ENCODE peak calls at places on chromosomes 13 and 19, in nine cellular contexts. A is mucosa of descending colon; Q is pancreas; X is bronchial epithelial cell; F is GM23338; Z is heart right ventricle; O is breast epithelium; K is CD8-positive, alpha-beta memory T cell; W is brain microvascular endothelial cell. C is an unnamed sample.

GRCh38 chr19:43470288-43470687 is 4.9 kb upstream of the LYPD3 start:
- DNase-seq in A (no peak), F (peak; percentile 29), Q (no peak), O (no peak), X (peak; percentile 62), W (peak; percentile 32), Z (no peak), K (no peak), C (peak; percentile 22)

GRCh38 chr13:105908581-105908980 is 626.9 kb downstream of the EFNB2 start:
- DNase-seq in Q (no peak), O (no peak), X (no peak), Z (no peak), F (no peak), W (peak; percentile 30), A (no peak), K (no peak), C (peak; percentile 32)

GRCh38 chr13:40024578-40024952 is 369.1 kb downstream of the COG6 start:
- DNase-seq in Q (no peak), X (no peak), K (no peak), W (no peak), Z (no peak), A (no peak), F (no peak), O (no peak), C (no peak)

GRCh38 chr13:32381539-32381938 is 46.4 kb downstream of the N4BP2L1 start:
- DNase-seq in Z (no peak), K (no peak), O (no peak), X (peak; percentile 39), W (peak; percentile 14), Q (no peak), A (peak; percentile 53), F (peak; percentile 76), C (peak; percentile 47)

GRCh38 chr19:40256511-40256910 is 28.6 kb downstream of the AKT2 start:
- DNase-seq in Q (no peak), O (no peak), X (no peak), F (no peak), K (no peak), W (no peak), A (no peak), Z (no peak), C (no peak)

GRCh38 chr19:46211201-46211881 is 18.2 kb upstream of the IGFL1 start:
- DNase-seq in F (peak; percentile 89), Z (no peak), X (peak; percentile 89), Q (peak; percentile 46), W (no peak), K (no peak), A (no peak), O (peak; percentile 72), C (peak; percentile 12)

GRCh38 chr13:30431269-30431950 is 9.1 kb downstream of the UBE2L5 start:
- DNase-seq in Z (no peak), A (no peak), F (no peak), Q (no peak), K (no peak), O (no peak), W (no peak), X (peak; percentile 92), C (no peak)

GRCh38 chr13:82330499-82330898 is 1551.8 kb downstream of the SLITRK1 start:
- DNase-seq in X (peak; percentile 20), F (peak; percentile 65), O (no peak), Q (no peak), W (peak; percentile 4), A (no peak), K (no peak), Z (no peak), C (peak; percentile 30)

GRCh38 chr19:12994701-12995595 is at the start of gene NFIX:
- DNase-seq in W (no peak), A (peak; percentile 80), Z (peak; percentile 78), X (no peak), K (peak; percentile 25), F (peak; percentile 60), Q (peak; percentile 73), O (peak; percentile 70), C (peak; percentile 69)

GRCh38 chr19:41564515-41565383 is 11.2 kb upstream of the CEACAM21 start:
- DNase-seq in W (no peak), Q (no peak), Z (no peak), X (no peak), F (peak; percentile 69), O (no peak), K (no peak), A (no peak), C (peak; percentile 2)

GRCh38 chr13:99470027-99470426 is 31.2 kb upstream of the TM9SF2 start:
- DNase-seq in A (no peak), F (no peak), K (no peak), Z (no peak), O (no peak), Q (no peak), X (no peak), W (no peak), C (no peak)

GRCh38 chr13:29436291-29436690 is 159.2 kb downstream of the SLC7A1 start:
- DNase-seq in A (no peak), Q (no peak), O (no peak), W (peak; percentile 52), Z (no peak), X (peak; percentile 92), F (no peak), K (no peak), C (peak; percentile 66)

GRCh38 chr13:24834902-24835510 is 71.0 kb downstream of the RNF17 start:
- DNase-seq in K (no peak), W (no peak), F (no peak), X (no peak), Z (no peak), Q (no peak), O (no peak), A (peak; percentile 8), C (no peak)

DNA sequence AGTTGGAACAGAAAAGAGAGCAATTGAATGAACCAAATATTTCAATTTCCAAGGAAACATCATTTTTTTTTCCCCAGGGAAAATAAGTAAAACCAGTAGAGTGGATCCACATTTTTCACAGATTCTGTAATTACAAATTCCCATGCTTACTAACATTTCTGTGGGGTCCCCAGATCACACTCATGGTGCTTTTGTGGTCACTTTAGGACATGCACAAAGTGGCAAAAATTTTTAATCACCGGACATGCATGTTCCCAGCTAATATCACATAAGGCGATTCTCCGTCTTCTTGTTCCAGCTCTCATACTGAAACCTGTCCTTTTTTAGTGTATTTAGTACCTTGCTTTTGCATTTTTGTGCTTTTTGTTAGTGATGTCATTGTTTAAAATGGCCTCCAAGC is 748.2 kb upstream of the SLITRK1 start:
- DNase-seq in A (no peak), O (no peak), X (no peak), F (no peak), Z (no peak), K (no peak), Q (no peak), W (no peak), C (peak; percentile 30)
- H3K36me3 ChIP-seq in A (no peaks in the 10 kb centered on the region), O (no peaks in the 10 kb centered on the region), X (no peaks in the 10 kb centered on the region), F (no peaks in the 10 kb centered on the region), Z (no peaks in the 10 kb centered on the region), K (no peaks in the 10 kb centered on the region), Q (no peaks in the 10 kb centered on the region), W (no peaks in the 10 kb centered on the region), C (no peaks in the 10 kb centered on the region)

DNA sequence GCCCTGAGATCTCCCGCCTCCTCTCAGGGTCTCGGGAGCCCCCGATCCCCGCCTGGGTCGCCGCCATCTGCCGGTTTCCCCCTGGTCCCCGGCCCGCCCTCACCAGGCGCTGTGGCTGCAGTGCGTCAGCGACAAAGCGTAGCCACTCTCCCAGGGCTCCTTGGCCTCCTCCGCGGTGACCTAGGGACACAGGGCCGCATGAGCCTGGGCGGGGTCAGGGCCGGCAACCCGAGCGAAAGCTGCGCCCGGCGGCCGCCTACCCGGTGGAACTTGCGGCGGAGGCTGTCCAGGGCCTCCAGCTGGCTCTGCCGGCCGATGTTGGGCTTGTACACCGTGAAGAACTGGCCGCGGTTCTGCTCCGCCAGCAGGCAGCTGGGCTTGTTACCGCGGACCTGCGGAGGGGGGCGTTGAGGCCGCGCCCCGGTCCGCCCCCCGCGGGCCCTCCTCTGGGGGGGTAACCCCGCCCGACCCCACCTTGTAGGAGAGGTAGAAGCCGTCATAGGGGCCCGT is 5.3 kb downstream of the GPX4 start:
- DNase-seq in K (no peak), W (no peak), F (no peak), O (no peak), Z (no peak), A (no peak), X (no peak), Q (no peak), C (no peak)
- H3K36me3 ChIP-seq in K (peaks cover 8% of the 10 kb centered on the region), W (peaks cover 59% of the 10 kb centered on the region), F (peaks cover 3% of the 10 kb centered on the region), O (peaks cover 12% of the 10 kb centered on the region), Z (peaks cover 7% of the 10 kb centered on the region), A (peaks cover 5% of the 10 kb centered on the region), X (peaks cover 28% of the 10 kb centered on the region), Q (no peaks in the 10 kb centered on the region), C (peaks cover 91% of the 10 kb centered on the region)

DNA sequence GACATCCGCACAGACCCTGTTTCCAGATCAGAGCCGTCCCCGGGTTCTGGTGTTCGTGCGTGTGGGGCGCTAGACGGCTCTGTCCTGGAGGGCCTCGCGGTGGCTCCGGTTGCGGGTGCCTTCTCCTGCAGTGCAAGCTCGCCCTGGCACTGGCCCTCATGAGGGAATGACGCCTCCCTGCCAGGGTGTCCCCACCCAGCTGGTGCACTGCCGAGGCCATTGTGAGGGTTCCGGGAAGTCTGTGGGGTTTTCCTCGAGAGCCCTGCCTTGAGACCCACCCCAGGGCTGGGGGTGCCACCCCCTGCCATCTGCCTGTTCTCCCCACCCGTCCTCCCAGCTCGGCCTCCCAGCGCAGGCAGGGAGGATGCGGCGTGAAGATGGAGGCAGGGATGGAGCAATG is 19.2 kb upstream of the GNA15 start:
- DNase-seq in Q (no peak), K (no peak), O (no peak), Z (no peak), W (no peak), A (no peak), F (no peak), X (no peak), C (no peak)
- H3K36me3 ChIP-seq in Q (no peaks in the 10 kb centered on the region), K (no peaks in the 10 kb centered on the region), O (no peaks in the 10 kb centered on the region), Z (no peaks in the 10 kb centered on the region), W (peaks cover 10% of the 10 kb centered on the region), A (peaks cover 14% of the 10 kb centered on the region), F (no peaks in the 10 kb centered on the region), X (peaks cover 22% of the 10 kb centered on the region), C (peaks cover 22% of the 10 kb centered on the region)

GRCh38 chr19:38978315-38978689 is 2.8 kb upstream of the FBXO17 start:
- DNase-seq in Q (no peak), W (no peak), F (no peak), X (no peak), Z (no peak), K (no peak), O (no peak), A (no peak), C (no peak)

GRCh38 chr19:38985262-38985661 is 9.7 kb upstream of the FBXO17 start:
- DNase-seq in Q (no peak), X (no peak), O (no peak), A (no peak), W (no peak), F (no peak), Z (no peak), K (no peak), C (no peak)

GRCh38 chr19:38979867-38980266 is 4.3 kb upstream of the FBXO17 start:
- DNase-seq in A (no peak), Z (no peak), W (no peak), X (no peak), F (no peak), O (no peak), Q (no peak), K (no peak), C (no peak)

GRCh38 chr19:38977445-38978314 is 2.1 kb upstream of the FBXO17 start:
- DNase-seq in O (no peak), X (peak; percentile 55), Q (no peak), K (no peak), Z (no peak), W (no peak), F (no peak), A (no peak), C (peak; percentile 67)

GRCh38 chr19:38980583-38981374 is 5.2 kb upstream of the FBXO17 start:
- DNase-seq in A (no peak), W (no peak), F (no peak), K (no peak), Q (no peak), X (no peak), O (no peak), Z (no peak), C (no peak)
- H3K36me3 ChIP-seq in A (no peaks in the 10 kb centered on the region), W (no peaks in the 10 kb centered on the region), F (no peaks in the 10 kb centered on the region), K (no peaks in the 10 kb centered on the region), Q (no peaks in the 10 kb centered on the region), X (no peaks in the 10 kb centered on the region), O (no peaks in the 10 kb centered on the region), Z (no peaks in the 10 kb centered on the region), C (no peaks in the 10 kb centered on the region)